ENCODE peak calls at places on chromosomes 13 and 19, in eight cellular contexts. One of them, this sample, is unnamed.

GRCh38 chr19:3176715-3177501 is 1.7 kb upstream of the S1PR4 start:
- DNase-seq in stomach: peak
- DNase-seq in A549: peak
- DNase-seq in tibial nerve: no peak
- DNase-seq in ovary: no peak
- DNase-seq in lower leg skin: no peak
- DNase-seq in IMR-90: peak
- DNase-seq in breast epithelium: no peak
- DNase-seq in this sample: peak

GRCh38 chr19:29273000-29273691 is 60.2 kb upstream of the UQCRFS1 start:
- DNase-seq in IMR-90: no peak
- DNase-seq in stomach: no peak
- DNase-seq in breast epithelium: no peak
- DNase-seq in tibial nerve: no peak
- DNase-seq in A549: no peak
- DNase-seq in lower leg skin: no peak
- DNase-seq in ovary: no peak
- DNase-seq in this sample: no peak

GRCh38 chr19:40356681-40357595 is 8.4 kb downstream of the PLD3 start:
- DNase-seq in ovary: no peak
- DNase-seq in A549: no peak
- DNase-seq in breast epithelium: no peak
- DNase-seq in stomach: no peak
- DNase-seq in IMR-90: peak
- DNase-seq in tibial nerve: no peak
- DNase-seq in lower leg skin: no peak
- DNase-seq in this sample: no peak

GRCh38 chr13:113005076-113005865 is 36.3 kb downstream of the MCF2L start:
- DNase-seq in breast epithelium: no peak
- DNase-seq in IMR-90: no peak
- DNase-seq in stomach: no peak
- DNase-seq in A549: no peak
- DNase-seq in lower leg skin: no peak
- DNase-seq in tibial nerve: no peak
- DNase-seq in ovary: no peak
- DNase-seq in this sample: no peak

GRCh38 chr13:60661514-60661913 is 264.5 kb downstream of the TDRD3 start:
- DNase-seq in IMR-90: no peak
- DNase-seq in breast epithelium: no peak
- DNase-seq in A549: no peak
- DNase-seq in ovary: no peak
- DNase-seq in stomach: no peak
- DNase-seq in tibial nerve: no peak
- DNase-seq in lower leg skin: no peak
- DNase-seq in this sample: no peak

GRCh38 chr13:67069117-67069767 is 160.9 kb downstream of the PCDH9 start:
- DNase-seq in stomach: no peak
- DNase-seq in breast epithelium: no peak
- DNase-seq in lower leg skin: no peak
- DNase-seq in ovary: no peak
- DNase-seq in tibial nerve: no peak
- DNase-seq in IMR-90: peak
- DNase-seq in A549: peak
- DNase-seq in this sample: no peak

GRCh38 chr13:97250560-97250959 is 28.4 kb downstream of the MBNL2 start:
- DNase-seq in IMR-90: no peak
- DNase-seq in lower leg skin: no peak
- DNase-seq in ovary: no peak
- DNase-seq in stomach: no peak
- DNase-seq in breast epithelium: no peak
- DNase-seq in A549: no peak
- DNase-seq in tibial nerve: no peak
- DNase-seq in this sample: no peak

GRCh38 chr19:38351865-38352395 is 16.3 kb downstream of the CATSPERG start:
- DNase-seq in stomach: no peak
- DNase-seq in tibial nerve: no peak
- DNase-seq in A549: no peak
- DNase-seq in lower leg skin: no peak
- DNase-seq in ovary: no peak
- DNase-seq in IMR-90: no peak
- DNase-seq in breast epithelium: no peak
- DNase-seq in this sample: no peak

GRCh38 chr13:79557666-79558065 is 76.7 kb downstream of the NDFIP2 start:
- DNase-seq in breast epithelium: no peak
- DNase-seq in A549: no peak
- DNase-seq in IMR-90: no peak
- DNase-seq in stomach: no peak
- DNase-seq in lower leg skin: no peak
- DNase-seq in ovary: no peak
- DNase-seq in tibial nerve: no peak
- DNase-seq in this sample: no peak

GRCh38 chr13:98423417-98423816 is 153.5 kb downstream of the STK24 start:
- DNase-seq in stomach: no peak
- DNase-seq in ovary: no peak
- DNase-seq in A549: no peak
- DNase-seq in lower leg skin: no peak
- DNase-seq in tibial nerve: no peak
- DNase-seq in IMR-90: no peak
- DNase-seq in breast epithelium: no peak
- DNase-seq in this sample: no peak

GRCh38 chr19:31348416-31349159 is 648 bp downstream of the TSHZ3 start:
- DNase-seq in ovary: peak
- DNase-seq in breast epithelium: no peak
- DNase-seq in A549: no peak
- DNase-seq in tibial nerve: peak
- DNase-seq in stomach: no peak
- DNase-seq in IMR-90: no peak
- DNase-seq in lower leg skin: no peak
- DNase-seq in this sample: no peak

GRCh38 chr19:46863818-46864629 is 3.2 kb downstream of the ARHGAP35 start:
- DNase-seq in ovary: no peak
- DNase-seq in A549: no peak
- DNase-seq in breast epithelium: peak
- DNase-seq in tibial nerve: no peak
- DNase-seq in stomach: peak
- DNase-seq in lower leg skin: no peak
- DNase-seq in IMR-90: peak
- DNase-seq in this sample: no peak

GRCh38 chr19:35292421-35292820 is 460 bp downstream of the MAG start:
- DNase-seq in lower leg skin: no peak
- DNase-seq in breast epithelium: no peak
- DNase-seq in stomach: no peak
- DNase-seq in IMR-90: no peak
- DNase-seq in tibial nerve: no peak
- DNase-seq in ovary: no peak
- DNase-seq in A549: no peak
- DNase-seq in this sample: no peak

GRCh38 chr19:35292986-35293732 is 1.2 kb downstream of the MAG start:
- DNase-seq in stomach: no peak
- DNase-seq in ovary: no peak
- DNase-seq in lower leg skin: no peak
- DNase-seq in tibial nerve: no peak
- DNase-seq in IMR-90: no peak
- DNase-seq in A549: no peak
- DNase-seq in breast epithelium: no peak
- DNase-seq in this sample: no peak

GRCh38 chr19:35294328-35294727 is 2.4 kb downstream of the MAG start:
- DNase-seq in breast epithelium: no peak
- DNase-seq in lower leg skin: no peak
- DNase-seq in stomach: no peak
- DNase-seq in A549: no peak
- DNase-seq in tibial nerve: no peak
- DNase-seq in ovary: no peak
- DNase-seq in IMR-90: no peak
- DNase-seq in this sample: no peak

GRCh38 chr19:35294859-35295258 is 2.9 kb downstream of the MAG start:
- DNase-seq in IMR-90: no peak
- DNase-seq in breast epithelium: no peak
- DNase-seq in stomach: no peak
- DNase-seq in A549: no peak
- DNase-seq in lower leg skin: no peak
- DNase-seq in tibial nerve: no peak
- DNase-seq in ovary: no peak
- DNase-seq in this sample: no peak

DNA sequence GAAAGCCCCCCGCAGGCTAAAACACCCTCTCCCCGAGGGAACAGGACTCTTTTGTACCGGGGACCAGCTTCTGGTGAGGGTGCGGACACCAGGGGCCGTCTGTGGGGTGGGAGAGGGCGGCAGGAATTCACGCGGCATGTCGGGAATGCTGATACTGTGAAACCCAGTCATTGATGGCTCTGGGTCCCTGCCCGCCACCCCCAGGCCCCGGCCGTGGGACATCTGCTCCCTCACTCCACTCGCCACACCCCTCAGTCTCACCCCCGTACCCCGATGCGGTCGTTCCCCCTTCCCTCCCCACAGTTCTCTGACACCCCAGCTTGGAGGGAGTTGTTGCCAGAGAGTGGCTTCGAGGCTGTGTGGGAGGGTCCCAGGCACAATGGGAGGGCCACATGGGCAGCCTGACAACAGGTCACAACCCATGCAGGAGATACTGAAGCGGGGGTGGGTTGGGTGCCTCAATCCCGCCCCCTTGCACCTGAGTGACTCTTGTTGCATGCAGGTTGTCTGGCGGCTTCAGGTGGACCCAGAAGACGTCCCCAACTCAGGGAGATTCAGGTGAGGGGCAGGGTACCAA is 1.9 kb downstream of the MAG start:
- DNase-seq in lower leg skin: no peak
- DNase-seq in ovary: no peak
- DNase-seq in stomach: no peak
- DNase-seq in tibial nerve: no peak
- DNase-seq in breast epithelium: no peak
- DNase-seq in A549: no peak
- DNase-seq in IMR-90: no peak
- DNase-seq in this sample: no peak
- TF ChIP-seq POLR2A in lower leg skin: no peak
- TF ChIP-seq POLR2A in ovary: no peak
- TF ChIP-seq POLR2A in stomach: no peak
- TF ChIP-seq POLR2A in tibial nerve: no peak
- TF ChIP-seq POLR2A in breast epithelium: no peak
- TF ChIP-seq POLR2A in A549: no peak
- TF ChIP-seq POLR2A in IMR-90: no peak
- TF ChIP-seq POLR2A in this sample: no peak

GRCh38 chr19:5679289-5680082 is 830 bp downstream of the MICOS13 start:
- DNase-seq in tibial nerve: no peak
- DNase-seq in breast epithelium: no peak
- DNase-seq in lower leg skin: no peak
- DNase-seq in A549: no peak
- DNase-seq in ovary: peak
- DNase-seq in IMR-90: no peak
- DNase-seq in stomach: no peak
- DNase-seq in this sample: peak

GRCh38 chr19:5681446-5682292 is 842 bp downstream of the HSD11B1L start:
- DNase-seq in tibial nerve: no peak
- DNase-seq in lower leg skin: no peak
- DNase-seq in A549: no peak
- DNase-seq in stomach: no peak
- DNase-seq in breast epithelium: no peak
- DNase-seq in ovary: peak
- DNase-seq in IMR-90: no peak
- DNase-seq in this sample: no peak

GRCh38 chr19:5680083-5680436 is 256 bp downstream of the MICOS13 start:
- DNase-seq in tibial nerve: peak
- DNase-seq in breast epithelium: no peak
- DNase-seq in ovary: no peak
- DNase-seq in stomach: no peak
- DNase-seq in IMR-90: peak
- DNase-seq in A549: no peak
- DNase-seq in lower leg skin: no peak
- DNase-seq in this sample: no peak

GRCh38 chr19:5682293-5682592 is 1.4 kb downstream of the HSD11B1L start:
- DNase-seq in A549: no peak
- DNase-seq in stomach: no peak
- DNase-seq in breast epithelium: no peak
- DNase-seq in lower leg skin: no peak
- DNase-seq in tibial nerve: no peak
- DNase-seq in IMR-90: no peak
- DNase-seq in ovary: no peak
- DNase-seq in this sample: no peak

DNA sequence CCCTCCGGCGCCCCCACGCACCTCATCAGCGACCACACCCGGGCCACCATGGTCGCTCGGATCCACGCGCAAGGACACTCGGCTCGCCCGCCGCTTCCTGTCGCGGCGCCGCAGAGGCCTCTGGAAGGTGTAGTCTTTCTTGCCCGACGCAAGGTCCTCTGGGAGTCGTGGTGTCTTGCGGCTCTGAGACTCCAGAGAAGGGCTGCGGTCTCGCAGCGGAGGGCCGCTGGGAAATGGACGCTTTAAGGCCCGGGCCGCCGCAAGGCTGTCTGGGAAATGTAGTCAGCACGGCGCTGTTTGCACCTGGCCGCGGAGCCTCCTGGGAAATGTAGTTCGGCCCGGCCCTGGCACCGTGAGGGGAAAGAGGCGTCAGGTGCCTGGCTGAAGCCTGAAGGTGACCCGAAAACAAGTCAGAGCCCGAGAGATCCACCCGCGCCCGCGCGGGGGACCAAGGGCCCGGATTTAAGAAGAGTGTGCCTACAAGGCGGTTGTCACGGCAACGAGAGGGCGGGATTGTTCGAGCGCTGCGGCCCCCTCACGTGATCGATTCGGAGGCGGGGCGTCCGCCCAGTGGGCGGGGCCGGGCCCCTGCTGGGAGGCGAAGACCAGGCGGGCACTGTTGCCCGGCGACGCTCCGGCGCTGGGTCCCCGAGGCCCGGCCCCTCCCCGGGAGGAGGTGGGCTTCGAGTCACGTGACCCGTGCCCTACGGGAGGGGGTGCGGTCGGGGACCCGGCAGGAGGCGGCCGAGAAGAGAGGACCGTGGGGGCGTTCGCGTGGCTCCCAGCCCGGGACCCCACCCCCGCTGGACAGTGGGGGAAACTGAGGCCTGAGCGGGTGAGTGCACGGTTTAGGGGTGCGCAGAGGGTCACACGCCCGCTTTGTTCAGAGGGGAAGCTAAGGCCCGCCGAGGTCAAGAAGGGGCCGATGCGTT is at the start of the genes HSD11B1L and MICOS13:
- DNase-seq in lower leg skin: peak
- DNase-seq in ovary: peak
- DNase-seq in A549: peak
- DNase-seq in tibial nerve: peak
- DNase-seq in IMR-90: peak
- DNase-seq in stomach: peak
- DNase-seq in breast epithelium: peak
- DNase-seq in this sample: peak
- TF ChIP-seq POLR2A in lower leg skin: no peak
- TF ChIP-seq POLR2A in ovary: peak
- TF ChIP-seq POLR2A in A549: peak
- TF ChIP-seq POLR2A in tibial nerve: no peak
- TF ChIP-seq POLR2A in IMR-90: peak
- TF ChIP-seq POLR2A in stomach: no peak
- TF ChIP-seq POLR2A in breast epithelium: peak
- TF ChIP-seq POLR2A in this sample: peak

GRCh38 chr19:42497492-42498226 is 30.6 kb downstream of the CEACAM1 start:
- DNase-seq in A549: peak
- DNase-seq in ovary: no peak
- DNase-seq in stomach: peak
- DNase-seq in tibial nerve: no peak
- DNase-seq in IMR-90: no peak
- DNase-seq in breast epithelium: no peak
- DNase-seq in lower leg skin: no peak
- DNase-seq in this sample: no peak
- TF ChIP-seq POLR2A in A549: peak
- TF ChIP-seq POLR2A in ovary: no peak
- TF ChIP-seq POLR2A in stomach: no peak
- TF ChIP-seq POLR2A in tibial nerve: no peak
- TF ChIP-seq POLR2A in IMR-90: no peak
- TF ChIP-seq POLR2A in breast epithelium: no peak
- TF ChIP-seq POLR2A in lower leg skin: no peak
- TF ChIP-seq POLR2A in this sample: no peak

GRCh38 chr13:114067381-114067885 is 65.0 kb downstream of the RASA3 start:
- DNase-seq in breast epithelium: no peak
- DNase-seq in A549: no peak
- DNase-seq in tibial nerve: no peak
- DNase-seq in lower leg skin: no peak
- DNase-seq in stomach: no peak
- DNase-seq in IMR-90: peak
- DNase-seq in ovary: no peak
- DNase-seq in this sample: no peak
- TF ChIP-seq POLR2A in breast epithelium: no peak
- TF ChIP-seq POLR2A in A549: no peak
- TF ChIP-seq POLR2A in tibial nerve: no peak
- TF ChIP-seq POLR2A in lower leg skin: no peak
- TF ChIP-seq POLR2A in stomach: no peak
- TF ChIP-seq POLR2A in IMR-90: no peak
- TF ChIP-seq POLR2A in ovary: no peak
- TF ChIP-seq POLR2A in this sample: no peak